ENCODE peak calls at places on chromosomes 16 and 17, in seven cellular contexts. One of them, this sample, is unnamed.

GRCh38 chr17:73705594-73705993 is 61.3 kb upstream of the SDK2 start:
- DNase-seq in memory B cell: no peak
- DNase-seq in pancreas: no peak
- DNase-seq in GM23248: peak; percentile 79
- DNase-seq in activated CD8-positive, alpha-beta memory T cell treated with anti-CD3 and anti-CD28 coated beads for 1 hour: no peak
- DNase-seq in AML-193: no peak
- DNase-seq in HT1080: peak; percentile 62
- DNase-seq in this sample: no peak

GRCh38 chr17:55632236-55632635 is 90.4 kb downstream of the TMEM100 start:
- DNase-seq in memory B cell: no peak
- DNase-seq in pancreas: no peak
- DNase-seq in GM23248: no peak
- DNase-seq in activated CD8-positive, alpha-beta memory T cell treated with anti-CD3 and anti-CD28 coated beads for 1 hour: no peak
- DNase-seq in AML-193: no peak
- DNase-seq in HT1080: no peak
- DNase-seq in this sample: no peak

GRCh38 chr17:6545291-6545690 is 11.1 kb downstream of the PITPNM3 start:
- DNase-seq in memory B cell: no peak
- DNase-seq in pancreas: no peak
- DNase-seq in GM23248: no peak
- DNase-seq in activated CD8-positive, alpha-beta memory T cell treated with anti-CD3 and anti-CD28 coated beads for 1 hour: no peak
- DNase-seq in AML-193: no peak
- DNase-seq in HT1080: no peak
- DNase-seq in this sample: no peak

GRCh38 chr16:86663691-86664517 is 85.6 kb downstream of the FOXL1 start:
- DNase-seq in memory B cell: no peak
- DNase-seq in pancreas: no peak
- DNase-seq in GM23248: peak; percentile 71
- DNase-seq in activated CD8-positive, alpha-beta memory T cell treated with anti-CD3 and anti-CD28 coated beads for 1 hour: no peak
- DNase-seq in AML-193: no peak
- DNase-seq in HT1080: no peak
- DNase-seq in this sample: no peak

GRCh38 chr16:72612271-72612670 is 435.7 kb downstream of the ZFHX3 start:
- DNase-seq in memory B cell: no peak
- DNase-seq in pancreas: no peak
- DNase-seq in GM23248: peak; percentile 10
- DNase-seq in activated CD8-positive, alpha-beta memory T cell treated with anti-CD3 and anti-CD28 coated beads for 1 hour: no peak
- DNase-seq in AML-193: no peak
- DNase-seq in HT1080: no peak
- DNase-seq in this sample: no peak

GRCh38 chr17:12097326-12097725 is 76.6 kb downstream of the MAP2K4 start:
- DNase-seq in memory B cell: no peak
- DNase-seq in pancreas: no peak
- DNase-seq in GM23248: no peak
- DNase-seq in activated CD8-positive, alpha-beta memory T cell treated with anti-CD3 and anti-CD28 coated beads for 1 hour: no peak
- DNase-seq in AML-193: no peak
- DNase-seq in HT1080: no peak
- DNase-seq in this sample: no peak

GRCh38 chr16:80968386-80969113 is 38.1 kb downstream of the CMC2 start:
- DNase-seq in memory B cell: no peak
- DNase-seq in pancreas: no peak
- DNase-seq in GM23248: peak; percentile 68
- DNase-seq in activated CD8-positive, alpha-beta memory T cell treated with anti-CD3 and anti-CD28 coated beads for 1 hour: no peak
- DNase-seq in AML-193: no peak
- DNase-seq in HT1080: peak; percentile 41
- DNase-seq in this sample: no peak

GRCh38 chr17:72158895-72159885 is 38.4 kb downstream of the SOX9 start:
- DNase-seq in memory B cell: no peak
- DNase-seq in pancreas: no peak
- DNase-seq in GM23248: no peak
- DNase-seq in activated CD8-positive, alpha-beta memory T cell treated with anti-CD3 and anti-CD28 coated beads for 1 hour: no peak
- DNase-seq in AML-193: no peak
- DNase-seq in HT1080: no peak
- DNase-seq in this sample: no peak

GRCh38 chr17:4599505-4600281 is 15.4 kb downstream of the SMTNL2 start:
- DNase-seq in memory B cell: no peak
- DNase-seq in pancreas: peak; percentile 44
- DNase-seq in GM23248: no peak
- DNase-seq in activated CD8-positive, alpha-beta memory T cell treated with anti-CD3 and anti-CD28 coated beads for 1 hour: no peak
- DNase-seq in AML-193: no peak
- DNase-seq in HT1080: no peak
- DNase-seq in this sample: no peak

GRCh38 chr17:41547378-41547841 is 19.3 kb upstream of the KRT19 start:
- DNase-seq in memory B cell: no peak
- DNase-seq in pancreas: no peak
- DNase-seq in GM23248: no peak
- DNase-seq in activated CD8-positive, alpha-beta memory T cell treated with anti-CD3 and anti-CD28 coated beads for 1 hour: no peak
- DNase-seq in AML-193: no peak
- DNase-seq in HT1080: no peak
- DNase-seq in this sample: no peak

GRCh38 chr16:48525201-48526057 is 84.6 kb downstream of the N4BP1 start:
- DNase-seq in memory B cell: no peak
- DNase-seq in pancreas: no peak
- DNase-seq in GM23248: no peak
- DNase-seq in activated CD8-positive, alpha-beta memory T cell treated with anti-CD3 and anti-CD28 coated beads for 1 hour: no peak
- DNase-seq in AML-193: no peak
- DNase-seq in HT1080: no peak
- DNase-seq in this sample: no peak

GRCh38 chr16:49081556-49081955 is 200.1 kb downstream of the CBLN1 start:
- DNase-seq in memory B cell: no peak
- DNase-seq in pancreas: no peak
- DNase-seq in GM23248: no peak
- DNase-seq in activated CD8-positive, alpha-beta memory T cell treated with anti-CD3 and anti-CD28 coated beads for 1 hour: no peak
- DNase-seq in AML-193: no peak
- DNase-seq in HT1080: peak; percentile 62
- DNase-seq in this sample: no peak

GRCh38 chr17:3963214-3964201 is 729 bp downstream of the ATP2A3 start:
- DNase-seq in memory B cell: peak; percentile 64
- DNase-seq in pancreas: peak; percentile 83
- DNase-seq in GM23248: no peak
- DNase-seq in activated CD8-positive, alpha-beta memory T cell treated with anti-CD3 and anti-CD28 coated beads for 1 hour: peak; percentile 42
- DNase-seq in AML-193: peak; percentile 11
- DNase-seq in HT1080: no peak
- DNase-seq in this sample: peak; percentile 37

GRCh38 chr17:7233701-7234099 is 617 bp downstream of the DVL2 start:
- DNase-seq in memory B cell: no peak
- DNase-seq in pancreas: no peak
- DNase-seq in GM23248: peak; percentile 75
- DNase-seq in activated CD8-positive, alpha-beta memory T cell treated with anti-CD3 and anti-CD28 coated beads for 1 hour: no peak
- DNase-seq in AML-193: no peak
- DNase-seq in HT1080: no peak
- DNase-seq in this sample: no peak

GRCh38 chr16:85221081-85221809 is 109.0 kb upstream of the CIBAR2 start:
- DNase-seq in memory B cell: no peak
- DNase-seq in pancreas: no peak
- DNase-seq in GM23248: no peak
- DNase-seq in activated CD8-positive, alpha-beta memory T cell treated with anti-CD3 and anti-CD28 coated beads for 1 hour: no peak
- DNase-seq in AML-193: no peak
- DNase-seq in HT1080: no peak
- DNase-seq in this sample: no peak

GRCh38 chr16:2489581-2489980 is 14.7 kb downstream of the TBC1D24 start:
- DNase-seq in memory B cell: no peak
- DNase-seq in pancreas: peak; percentile 42
- DNase-seq in GM23248: no peak
- DNase-seq in activated CD8-positive, alpha-beta memory T cell treated with anti-CD3 and anti-CD28 coated beads for 1 hour: no peak
- DNase-seq in AML-193: no peak
- DNase-seq in HT1080: no peak
- DNase-seq in this sample: no peak

GRCh38 chr17:82281502-82282238 is 8.2 kb upstream of the CSNK1D start:
- DNase-seq in memory B cell: no peak
- DNase-seq in pancreas: peak; percentile 93
- DNase-seq in GM23248: peak; percentile 56
- DNase-seq in activated CD8-positive, alpha-beta memory T cell treated with anti-CD3 and anti-CD28 coated beads for 1 hour: no peak
- DNase-seq in AML-193: no peak
- DNase-seq in HT1080: peak; percentile 84
- DNase-seq in this sample: no peak

GRCh38 chr16:85984947-85985451 is 86.0 kb downstream of the IRF8 start:
- DNase-seq in memory B cell: no peak
- DNase-seq in pancreas: no peak
- DNase-seq in GM23248: no peak
- DNase-seq in activated CD8-positive, alpha-beta memory T cell treated with anti-CD3 and anti-CD28 coated beads for 1 hour: no peak
- DNase-seq in AML-193: no peak
- DNase-seq in HT1080: no peak
- DNase-seq in this sample: no peak

GRCh38 chr17:57707892-57708291 is 37.2 kb downstream of the CCDC182 start:
- DNase-seq in memory B cell: no peak
- DNase-seq in pancreas: no peak
- DNase-seq in GM23248: peak; percentile 15
- DNase-seq in activated CD8-positive, alpha-beta memory T cell treated with anti-CD3 and anti-CD28 coated beads for 1 hour: no peak
- DNase-seq in AML-193: no peak
- DNase-seq in HT1080: no peak
- DNase-seq in this sample: no peak

GRCh38 chr16:9484901-9485300 is 393.5 kb downstream of the HAPSTR1 start:
- DNase-seq in memory B cell: no peak
- DNase-seq in pancreas: no peak
- DNase-seq in GM23248: no peak
- DNase-seq in activated CD8-positive, alpha-beta memory T cell treated with anti-CD3 and anti-CD28 coated beads for 1 hour: no peak
- DNase-seq in AML-193: no peak
- DNase-seq in HT1080: no peak
- DNase-seq in this sample: no peak

GRCh38 chr17:39239640-39240314 is 14.0 kb upstream of the STAC2 start:
- DNase-seq in memory B cell: peak; percentile 80
- DNase-seq in pancreas: peak; percentile 81
- DNase-seq in GM23248: no peak
- DNase-seq in activated CD8-positive, alpha-beta memory T cell treated with anti-CD3 and anti-CD28 coated beads for 1 hour: peak; percentile 38
- DNase-seq in AML-193: peak; percentile 28
- DNase-seq in HT1080: no peak
- DNase-seq in this sample: peak; percentile 28

This sample was measured in activated CD4-positive, CD25-positive, alpha-beta regulatory T cell treated with anti-CD3 and anti-CD28 coated beads, Interleukin-2, amount 50 U/mL, for 16 hours.